ENCODE peak calls at places on chromosomes 6 and 20, in four cellular contexts. T is AG04450, R is Peyer's patch, K is adrenal gland. E is an unnamed sample.
A peak's percentile ranks its signal among the peaks of the same experiment; 100 is the strongest.

GRCh38 chr6:153373869-153374268 is 242.8 kb upstream of the RGS17 start:
- DNase-seq in T (no peak), R (no peak), K (no peak), E (no peak)

GRCh38 chr6:150987371-150987828 is 121.9 kb downstream of the MTHFD1L start:
- DNase-seq in T (no peak), R (no peak), K (no peak), E (no peak)

GRCh38 chr20:41095110-41095969 is 42.0 kb upstream of the PLCG1 start:
- DNase-seq in T (no peak), R (peak; percentile 61), K (peak; percentile 68), E (peak; percentile 48)

GRCh38 chr20:62365814-62366369 is 1.2 kb downstream of the LAMA5 start:
- DNase-seq in T (no peak), R (no peak), K (peak; percentile 52), E (peak; percentile 74)

GRCh38 chr20:63359164-63359934 is 1.8 kb downstream of the CHRNA4 start:
- DNase-seq in T (no peak), R (no peak), K (no peak), E (no peak)

GRCh38 chr20:32282461-32282860 is 5.0 kb downstream of the KIF3B start:
- DNase-seq in T (no peak), R (no peak), K (peak; percentile 55), E (no peak)

GRCh38 chr6:43246301-43247114 is 3.2 kb downstream of the TTBK1 start:
- DNase-seq in T (no peak), R (no peak), K (peak; percentile 80), E (peak; percentile 39)

GRCh38 chr6:54053893-54054391 is 57.3 kb upstream of the MLIP start:
- DNase-seq in T (peak; percentile 65), R (no peak), K (peak; percentile 33), E (peak; percentile 22)

GRCh38 chr6:74671558-74672025 is 534.3 kb downstream of the COL12A1 start:
- DNase-seq in T (peak; percentile 53), R (no peak), K (no peak), E (peak; percentile 28)

GRCh38 chr6:123295181-123295580 is 299.1 kb downstream of the CLVS2 start:
- DNase-seq in T (no peak), R (no peak), K (no peak), E (no peak)

GRCh38 chr6:113529879-113530278 is 327.3 kb upstream of the MARCKS start:
- DNase-seq in T (no peak), R (no peak), K (no peak), E (no peak)

GRCh38 chr6:42367353-42368011 is 84.2 kb downstream of the TRERF1 start:
- DNase-seq in T (no peak), R (no peak), K (no peak), E (no peak)

GRCh38 chr6:106677282-106677681 is 47.9 kb downstream of the QRSL1 start:
- DNase-seq in T (no peak), R (no peak), K (no peak), E (no peak)

GRCh38 chr20:50127587-50128519 is 14.9 kb upstream of the UBE2V1 start:
- DNase-seq in T (no peak), R (no peak), K (no peak), E (no peak)

GRCh38 chr6:5671162-5671561 is 335.6 kb downstream of the NRN1 start:
- DNase-seq in T (no peak), R (no peak), K (peak; percentile 31), E (no peak)

DNA sequence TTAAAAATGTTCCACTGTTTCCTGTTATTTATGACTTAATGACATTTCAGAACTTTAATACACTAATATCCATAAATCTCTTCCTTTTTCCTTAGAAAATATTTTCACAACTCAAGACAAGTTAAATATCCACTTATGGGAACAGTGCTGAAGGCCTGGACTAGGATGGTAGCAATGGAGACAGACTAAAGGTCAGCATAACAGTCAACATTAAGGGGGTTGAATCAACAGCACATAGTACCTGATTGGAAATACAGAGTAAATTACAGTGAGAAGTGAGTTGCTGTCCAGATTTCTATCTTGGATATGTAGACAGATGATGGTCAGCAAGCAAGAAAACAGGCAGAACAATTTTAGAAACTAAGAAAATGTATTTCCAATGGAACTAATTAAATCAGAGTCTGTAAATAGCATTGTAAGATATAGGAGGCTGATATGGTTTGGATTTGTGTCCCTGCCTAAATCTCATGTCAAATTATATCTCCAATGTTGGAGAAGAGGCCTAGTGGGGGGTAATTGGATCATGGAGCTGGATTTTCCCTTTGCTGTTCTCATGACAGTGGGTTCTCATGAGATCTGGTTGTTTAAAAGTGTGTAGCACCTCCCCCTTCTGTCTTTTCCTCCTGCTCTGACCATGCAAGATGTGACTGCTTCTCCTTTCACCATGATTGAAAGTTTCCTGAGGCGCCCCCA is 682.7 kb downstream of the MAFB start:
- DNase-seq in T (no peak), R (no peak), K (no peak), E (no peak)
- H3K9me3 ChIP-seq in T (no peaks in the 10 kb centered on the region), R (no peaks in the 10 kb centered on the region), K (peaks cover 10% of the 10 kb centered on the region), E (no peaks in the 10 kb centered on the region)

GRCh38 chr6:30554962-30555361 is 1.3 kb downstream of the GNL1 start:
- DNase-seq in T (no peak), R (no peak), K (no peak), E (no peak)

GRCh38 chr6:30556714-30556963 is 350 bp upstream of the GNL1 start:
- DNase-seq in T (no peak), R (no peak), K (no peak), E (no peak)

GRCh38 chr6:30556964-30557682 is at the start of gene PRR3:
- DNase-seq in T (peak; percentile 46), R (peak; percentile 80), K (peak; percentile 92), E (peak; percentile 89)

GRCh38 chr6:30555428-30556005 is 772 bp downstream of the GNL1 start:
- DNase-seq in T (no peak), R (peak; percentile 61), K (peak; percentile 57), E (peak; percentile 49)

GRCh38 chr6:30556006-30556713 is at the start of gene GNL1:
- DNase-seq in T (peak; percentile 65), R (peak; percentile 99), K (peak; percentile 94), E (peak; percentile 88)
- H3K4me3 ChIP-seq in T (peak within 1 kb of the TSS; percentile 100), R (peak within 1 kb of the TSS; percentile 96), K (peak within 1 kb of the TSS; percentile 89), E (peak within 1 kb of the TSS; percentile 79)

GRCh38 chr6:140059947-140060346 is 685.5 kb upstream of the CITED2 start:
- DNase-seq in T (no peak), R (no peak), K (no peak), E (no peak)

GRCh38 chr6:140062042-140063041 is 687.9 kb upstream of the CITED2 start:
- DNase-seq in T (peak; percentile 88), R (no peak), K (peak; percentile 74), E (peak; percentile 44)

GRCh38 chr6:140061422-140062041 is 687.1 kb upstream of the CITED2 start:
- DNase-seq in T (no peak), R (no peak), K (no peak), E (no peak)

GRCh38 chr6:140069576-140069975 is 695.1 kb upstream of the CITED2 start:
- DNase-seq in T (no peak), R (no peak), K (no peak), E (no peak)

DNA sequence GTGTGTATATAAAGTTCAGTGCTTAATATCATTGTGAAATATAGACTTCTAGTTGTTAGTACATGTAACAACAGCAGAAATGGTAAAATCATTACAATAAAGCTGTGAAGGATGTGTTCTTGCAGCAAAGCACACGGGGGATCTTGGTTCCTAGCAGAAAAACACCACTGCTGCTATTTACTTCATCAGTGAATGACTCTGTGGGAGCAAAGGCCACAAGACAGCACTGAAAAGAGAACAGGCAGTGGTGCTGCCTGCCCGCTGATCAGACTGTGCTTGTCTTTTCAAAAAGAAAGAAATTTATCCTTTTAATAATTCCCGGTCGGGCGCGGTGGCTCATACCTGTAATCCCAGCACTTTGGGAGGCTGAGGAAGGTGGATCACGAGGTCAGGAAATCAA is 689.9 kb upstream of the CITED2 start:
- DNase-seq in T (no peak), R (no peak), K (no peak), E (no peak)
- H3K27ac ChIP-seq in T (no peak overlapping the region), R (no peak overlapping the region), K (no peak overlapping the region), E (no peak overlapping the region)

GRCh38 chr6:18823782-18824386 is 436.7 kb downstream of the RNF144B start:
- DNase-seq in T (no peak), R (peak; percentile 54), K (no peak), E (peak; percentile 36)
- H3K9me3 ChIP-seq in T (peaks cover 9% of the 10 kb centered on the region), R (no peaks in the 10 kb centered on the region), K (peaks cover 16% of the 10 kb centered on the region), E (peaks cover 3% of the 10 kb centered on the region)

GRCh38 chr6:57312004-57312345 is 5.5 kb upstream of the PRIM2 start:
- DNase-seq in T (no peak), R (no peak), K (no peak), E (no peak)

GRCh38 chr6:57315851-57316250 is 1.6 kb upstream of the PRIM2 start:
- DNase-seq in T (no peak), R (no peak), K (no peak), E (no peak)

GRCh38 chr6:57310817-57311157 is 6.6 kb upstream of the PRIM2 start:
- DNase-seq in T (no peak), R (no peak), K (no peak), E (no peak)

GRCh38 chr6:57313711-57314471 is 3.5 kb upstream of the PRIM2 start:
- DNase-seq in T (peak; percentile 94), R (no peak), K (peak; percentile 39), E (peak; percentile 14)

DNA sequence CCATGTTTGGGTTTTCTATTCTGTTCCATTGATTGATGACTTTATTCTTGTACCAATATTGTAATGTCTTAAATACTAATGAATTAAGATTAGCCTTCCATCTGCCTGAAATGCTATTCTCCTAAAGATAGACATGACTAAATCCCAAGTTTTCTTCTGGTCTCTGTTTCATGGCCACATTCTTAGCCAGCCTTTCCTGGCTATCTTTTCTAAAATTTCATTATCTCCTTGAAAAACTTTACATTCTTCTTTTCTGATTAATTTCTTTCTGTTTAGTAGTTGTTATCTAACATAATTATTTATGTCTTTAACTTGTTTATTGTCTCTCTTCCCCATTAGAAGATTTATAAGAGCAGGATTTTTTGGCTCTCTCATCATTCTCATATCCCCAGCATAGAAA is 4.4 kb upstream of the PRIM2 start:
- DNase-seq in T (no peak), R (no peak), K (no peak), E (no peak)
- H3K4me3 ChIP-seq in T (no peak overlapping the region), R (no peak overlapping the region), K (no peak overlapping the region), E (no peak overlapping the region)

GRCh38 chr6:30394139-30394538 is 49.2 kb downstream of the RPP21 start:
- DNase-seq in T (no peak), R (peak; percentile 69), K (no peak), E (no peak)

GRCh38 chr6:30391240-30391639 is 46.3 kb downstream of the RPP21 start:
- DNase-seq in T (no peak), R (no peak), K (no peak), E (no peak)

GRCh38 chr6:30399390-30400058 is 54.6 kb downstream of the RPP21 start:
- DNase-seq in T (no peak), R (no peak), K (no peak), E (no peak)

GRCh38 chr6:30397697-30398096 is 52.7 kb downstream of the RPP21 start:
- DNase-seq in T (no peak), R (no peak), K (no peak), E (no peak)

DNA sequence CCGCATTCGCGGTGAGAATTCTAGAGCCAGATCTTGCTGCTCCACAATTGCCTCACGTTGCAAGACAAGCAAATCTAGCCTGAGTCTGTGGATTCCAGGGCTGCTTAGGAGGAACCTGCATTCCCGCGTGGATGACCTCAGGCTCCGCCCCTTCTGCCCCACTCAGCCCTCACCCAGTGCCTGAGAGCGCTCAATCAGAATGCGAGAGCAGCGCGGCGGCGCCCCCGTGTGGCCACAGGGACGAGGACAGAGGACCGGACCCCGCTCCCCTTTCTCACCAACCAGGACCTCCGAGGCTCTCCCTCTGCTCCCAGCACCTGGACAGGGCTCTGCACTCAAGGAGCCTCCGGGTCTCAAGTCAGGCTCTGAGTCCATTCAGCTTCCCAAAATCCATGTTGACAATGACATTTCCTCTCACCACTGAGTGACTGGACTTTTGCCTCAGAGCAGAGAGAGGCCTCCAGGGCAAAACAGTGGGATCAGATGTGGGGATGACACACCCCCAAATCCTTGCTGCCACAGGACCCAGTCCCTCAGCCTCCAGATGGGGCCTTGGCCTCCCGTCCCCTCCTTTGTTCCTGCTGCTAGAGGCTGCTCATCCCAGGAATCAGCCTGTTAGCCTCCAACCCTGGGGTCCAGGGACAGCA is 52.0 kb downstream of the RPP21 start:
- DNase-seq in T (peak; percentile 24), R (peak; percentile 88), K (peak; percentile 83), E (peak; percentile 80)
- H3K27ac ChIP-seq in T (no peak overlapping the region), R (no peak overlapping the region), K (no peak overlapping the region), E (no peak overlapping the region)